ENCODE peak calls at places on chromosomes 5 and 9, in nine cellular contexts. V, W, U, H, R, Y, I, P and F are unnamed samples.

GRCh38 chr5:113059232-113059805 is 82.7 kb downstream of the DCP2 start:
- DNase-seq in R (no peak), V (no peak), U (peak; percentile 85), I (peak; percentile 26), P (no peak), H (no peak), Y (no peak), W (no peak), F (no peak)

GRCh38 chr9:27468450-27469110 is 55.5 kb upstream of the IFNK start:
- DNase-seq in Y (no peak), V (no peak), H (no peak), I (no peak), W (no peak), R (no peak), P (no peak), U (no peak), F (no peak)

GRCh38 chr5:66810747-66811355 is 214.7 kb downstream of the MAST4 start:
- DNase-seq in P (peak; percentile 24), Y (no peak), U (no peak), H (no peak), V (no peak), I (no peak), W (no peak), R (no peak), F (no peak)

GRCh38 chr5:87210076-87210475 is 57.6 kb upstream of the RASA1 start:
- DNase-seq in V (no peak), P (no peak), U (no peak), R (no peak), I (no peak), H (peak; percentile 5), Y (no peak), W (no peak), F (no peak)

GRCh38 chr5:143161893-143162520 is 241.5 kb downstream of the NR3C1 start:
- DNase-seq in W (no peak), P (no peak), I (no peak), Y (no peak), V (no peak), U (no peak), R (no peak), H (peak; percentile 81), F (peak; percentile 41)

GRCh38 chr5:140027807-140028206 is 15.3 kb downstream of the NRG2 start:
- DNase-seq in Y (no peak), I (no peak), R (no peak), H (no peak), V (no peak), W (no peak), P (no peak), U (no peak), F (no peak)

GRCh38 chr5:139881145-139881733 is 85.6 kb downstream of the PSD2 start:
- DNase-seq in U (no peak), Y (no peak), W (no peak), R (no peak), V (no peak), I (no peak), H (no peak), P (peak; percentile 35), F (no peak)

GRCh38 chr5:169970911-169971436 is 9.3 kb downstream of the INSYN2B start:
- DNase-seq in U (peak; percentile 76), W (peak; percentile 44), R (no peak), Y (no peak), V (no peak), P (peak; percentile 67), H (peak; percentile 56), I (no peak), F (peak; percentile 31)

GRCh38 chr5:143586781-143587362 is 183.4 kb upstream of the NR3C1 start:
- DNase-seq in R (no peak), H (no peak), V (no peak), I (no peak), Y (no peak), W (no peak), U (peak; percentile 57), P (no peak), F (no peak)

GRCh38 chr9:12698293-12698692 is 5.1 kb downstream of the TYRP1 start:
- DNase-seq in W (no peak), V (no peak), H (peak; percentile 84), Y (no peak), P (no peak), U (no peak), I (no peak), R (no peak), F (no peak)

GRCh38 chr5:175606409-175606808 is 51.5 kb upstream of the HRH2 start:
- DNase-seq in Y (no peak), U (no peak), P (no peak), V (no peak), H (no peak), W (no peak), I (no peak), R (no peak), F (no peak)

GRCh38 chr5:107776506-107776905 is 105.8 kb upstream of the EFNA5 start:
- DNase-seq in W (no peak), U (no peak), I (no peak), H (no peak), Y (no peak), P (no peak), R (no peak), V (no peak), F (no peak)

GRCh38 chr5:109863752-109864151 is 174.0 kb downstream of the MAN2A1 start:
- DNase-seq in R (no peak), P (no peak), V (no peak), Y (no peak), U (no peak), I (no peak), H (peak; percentile 29), W (no peak), F (no peak)

GRCh38 chr5:28580616-28581015 is 1542.2 kb upstream of the CDH9 start:
- DNase-seq in H (peak; percentile 84), I (no peak), W (no peak), R (no peak), P (no peak), Y (no peak), U (no peak), V (no peak), F (no peak)

GRCh38 chr5:167263185-167263584 is 1028.3 kb upstream of the WWC1 start:
- DNase-seq in P (no peak), V (no peak), H (no peak), R (no peak), I (no peak), Y (no peak), U (no peak), W (no peak), F (no peak)

GRCh38 chr9:97854696-97855485 is 1.9 kb downstream of the FOXE1 start:
- DNase-seq in R (no peak), Y (no peak), W (no peak), P (no peak), U (no peak), I (no peak), H (no peak), V (no peak), F (no peak)

GRCh38 chr9:5843450-5844249 is 10.7 kb upstream of the ERMP1 start:
- DNase-seq in H (peak; percentile 48), I (no peak), U (no peak), R (no peak), P (peak; percentile 39), Y (no peak), V (no peak), W (no peak), F (no peak)

GRCh38 chr5:113788141-113788540 is 274.6 kb downstream of the YTHDC2 start:
- DNase-seq in W (no peak), Y (no peak), P (no peak), R (no peak), U (no peak), V (no peak), I (no peak), H (no peak), F (no peak)

GRCh38 chr9:33179298-33179697 is 12.2 kb upstream of the B4GALT1 start:
- DNase-seq in H (no peak), Y (no peak), P (no peak), W (no peak), I (no peak), R (no peak), U (no peak), V (no peak), F (no peak)
- H3K4me3 ChIP-seq in H (no peak overlapping the region), Y (no peak overlapping the region), P (no peak overlapping the region), W (no peak overlapping the region), I (no peak overlapping the region), R (no peak overlapping the region), U (no peak overlapping the region), V (no peak overlapping the region), F (no peak overlapping the region)

GRCh38 chr9:92973700-92974099 is 26.4 kb downstream of the FGD3 start:
- DNase-seq in R (no peak), I (no peak), V (no peak), W (no peak), Y (no peak), H (no peak), U (no peak), P (no peak), F (no peak)
- H3K4me1 ChIP-seq in R (peaks cover 19% of the 10 kb centered on the region), I (no peaks in the 10 kb centered on the region), V (no peaks in the 10 kb centered on the region), W (no peaks in the 10 kb centered on the region), Y (peaks cover 16% of the 10 kb centered on the region), H (no peaks in the 10 kb centered on the region), U (no peaks in the 10 kb centered on the region), P (no peaks in the 10 kb centered on the region), F (no peaks in the 10 kb centered on the region)

DNA sequence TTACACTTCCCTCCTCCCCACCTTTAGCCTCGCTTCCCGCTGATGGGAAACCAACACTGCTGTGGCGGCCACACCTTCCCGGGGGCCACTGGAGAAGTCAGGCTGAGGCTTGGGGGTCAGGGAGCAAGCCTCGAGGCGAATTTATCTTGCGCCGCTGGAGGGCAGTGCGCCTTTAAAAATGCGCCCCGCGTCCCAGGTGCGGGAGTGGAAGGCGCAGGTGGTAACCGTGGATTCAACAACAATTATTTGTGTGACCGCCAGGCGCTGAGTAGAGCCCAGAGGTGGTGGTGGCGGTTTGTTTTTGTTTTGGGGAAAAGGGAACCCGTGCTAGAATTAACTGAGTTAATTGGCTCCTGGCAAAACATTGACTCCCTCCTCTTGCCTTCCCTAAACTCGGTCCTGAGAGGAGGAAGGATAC is 1.1 kb downstream of the CFAP77 start:
- DNase-seq in W (peak; percentile 50), V (peak; percentile 46), R (peak; percentile 68), H (peak; percentile 45), Y (peak; percentile 70), I (peak; percentile 42), P (peak; percentile 88), U (peak; percentile 72), F (no peak)
- H3K4me3 ChIP-seq in W (peak overlapping the region; percentile 64), V (no peak overlapping the region), R (peak overlapping the region; percentile 51), H (no peak overlapping the region), Y (no peak overlapping the region), I (no peak overlapping the region), P (no peak overlapping the region), U (peak overlapping the region; percentile 89), F (no peak overlapping the region)

DNA sequence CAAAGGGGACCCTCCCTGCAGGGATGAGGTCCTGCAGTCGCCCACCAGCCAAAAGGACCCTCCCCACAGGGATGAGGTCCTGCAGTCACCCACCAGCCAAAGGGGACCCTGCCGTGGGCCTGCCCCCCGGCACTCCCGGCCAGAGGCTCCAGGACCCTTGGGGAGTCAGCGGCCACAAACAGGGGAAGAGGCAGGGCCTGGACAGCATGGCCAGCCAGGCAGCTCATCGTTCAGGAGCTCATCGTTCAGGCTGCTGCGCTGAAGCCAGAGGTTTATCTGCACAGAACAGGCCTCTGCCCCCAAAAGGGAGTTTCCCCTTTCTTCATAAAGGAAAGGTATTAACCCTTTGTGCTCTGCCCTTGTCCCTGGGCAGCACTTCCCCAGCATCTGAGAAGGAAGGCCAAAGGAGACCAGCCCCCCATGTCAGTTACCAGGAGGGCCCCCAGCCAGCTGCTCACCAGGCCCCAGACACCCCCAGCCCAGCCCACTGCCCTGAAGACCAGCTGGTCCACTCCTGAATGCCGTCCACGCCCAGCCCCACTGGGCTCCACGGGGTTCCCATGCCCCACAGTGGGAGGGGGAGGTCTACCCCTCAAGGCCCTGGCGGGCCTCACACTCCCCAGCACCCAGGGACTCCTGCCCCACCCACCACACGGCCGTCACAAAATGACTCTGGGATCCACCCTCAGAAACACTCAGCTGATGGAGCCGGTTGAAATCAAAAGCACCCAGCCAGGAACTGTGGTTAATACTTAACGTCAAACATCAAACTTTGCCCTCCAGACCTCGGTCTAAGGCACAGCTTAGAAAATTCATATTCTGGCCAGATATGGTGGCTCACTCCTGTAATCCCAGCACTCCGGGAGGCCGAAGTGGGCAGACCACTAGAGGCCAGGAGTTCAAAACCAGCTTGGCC is 6.3 kb downstream of the SLC12A7 start:
- DNase-seq in R (no peak), H (no peak), W (no peak), Y (no peak), I (no peak), P (no peak), U (no peak), V (no peak), F (no peak)
- H3K4me1 ChIP-seq in R (no peaks in the 10 kb centered on the region), H (peaks cover 45% of the 10 kb centered on the region), W (peaks cover 40% of the 10 kb centered on the region), Y (peaks cover 16% of the 10 kb centered on the region), I (peaks cover 20% of the 10 kb centered on the region), P (no peaks in the 10 kb centered on the region), U (peaks cover 49% of the 10 kb centered on the region), V (peaks cover 21% of the 10 kb centered on the region), F (peaks cover 63% of the 10 kb centered on the region)